ENCODE peak calls at places on chromosomes 16 and 17, in nine cellular contexts. E is NCI-H510A; F is stimulated activated CD4-positive, alpha-beta T cell treated with anti-CD3 and anti-CD28 coated beads, Interleukin-4, amount 100 ng/mL, for 4 hours; O is stimulated activated naive CD8-positive, alpha-beta T cell treated with anti-CD3 and anti-CD28 coated beads, Interleukin-15, Interleukin-2, amounts not matched to agents 100 U/mL and 50 U/mL, for 24 hours; M is transverse colon; N is activated CD8-positive, alpha-beta T cell treated with anti-CD3 and anti-CD28 coated beads for 36 hours; Z is M059J; L is retina; T is CD8-positive, alpha-beta memory T cell. Y is an unnamed sample.

GRCh38 chr16:19559242-19559910 is 3.9 kb downstream of the VPS35L start:
- DNase-seq in M (no peak), F (no peak), N (peak; percentile 33), O (no peak), E (no peak), T (peak; percentile 40), Z (peak; percentile 58), L (peak; percentile 69), Y (no peak)

GRCh38 chr16:23378256-23378655 is 74.7 kb downstream of the COG7 start:
- DNase-seq in M (no peak), L (no peak), T (no peak), F (no peak), N (no peak), E (no peak), Z (no peak), O (no peak), Y (no peak)

GRCh38 chr17:65176646-65177409 is 39.7 kb downstream of the RGS9 start:
- DNase-seq in N (no peak), E (no peak), T (no peak), Z (no peak), O (no peak), F (no peak), L (no peak), M (no peak), Y (no peak)

GRCh38 chr17:44110823-44111633 is 12.4 kb downstream of the HDAC5 start:
- DNase-seq in M (peak; percentile 97), L (peak; percentile 80), F (peak; percentile 57), O (peak; percentile 81), Z (peak; percentile 88), E (peak; percentile 93), T (peak; percentile 34), N (peak; percentile 86), Y (peak; percentile 26)

GRCh38 chr16:23608194-23608593 is 12.1 kb upstream of the NDUFAB1 start:
- DNase-seq in O (no peak), T (no peak), L (no peak), M (no peak), Z (peak; percentile 59), F (no peak), N (no peak), E (no peak), Y (no peak)

GRCh38 chr17:67467500-67468481 is 90.7 kb downstream of the PITPNC1 start:
- DNase-seq in M (no peak), T (no peak), E (no peak), L (no peak), Z (no peak), N (no peak), O (no peak), F (no peak), Y (no peak)

GRCh38 chr17:66850692-66851091 is 15.8 kb downstream of the CACNG5 start:
- DNase-seq in N (no peak), T (no peak), E (no peak), Z (no peak), L (no peak), O (no peak), F (no peak), M (no peak), Y (no peak)

GRCh38 chr17:78674595-78675315 is 97.6 kb upstream of the DNAH17 start:
- DNase-seq in L (no peak), Z (no peak), O (no peak), E (no peak), N (no peak), F (no peak), T (no peak), M (no peak), Y (no peak)

GRCh38 chr17:40622509-40622928 is 25.1 kb downstream of the SMARCE1 start:
- DNase-seq in Z (no peak), L (no peak), M (no peak), N (peak; percentile 83), T (peak; percentile 57), F (no peak), E (no peak), O (peak; percentile 42), Y (no peak)

GRCh38 chr17:57354669-57355068 is 98.3 kb downstream of the MSI2 start:
- DNase-seq in L (no peak), M (no peak), O (no peak), T (no peak), E (no peak), Z (no peak), N (no peak), F (no peak), Y (no peak)

GRCh38 chr17:59328534-59329095 is 2.8 kb upstream of the YPEL2 start:
- DNase-seq in Z (no peak), M (no peak), T (no peak), O (no peak), L (no peak), N (no peak), F (no peak), E (no peak), Y (no peak)

GRCh38 chr16:85057948-85058347 is 30.4 kb downstream of the KIAA0513 start:
- DNase-seq in O (no peak), N (no peak), M (no peak), E (no peak), Z (no peak), L (no peak), T (no peak), F (no peak), Y (no peak)

GRCh38 chr17:10614536-10615155 is 42.5 kb downstream of the MYH3 start:
- DNase-seq in F (no peak), O (peak; percentile 34), Z (peak; percentile 44), M (peak; percentile 36), E (no peak), T (no peak), N (peak; percentile 54), L (peak; percentile 78), Y (no peak)

GRCh38 chr17:27540300-27541105 is 84.3 kb downstream of the KSR1 start:
- DNase-seq in T (no peak), Z (peak; percentile 97), N (no peak), O (no peak), F (no peak), E (peak; percentile 28), L (no peak), M (peak; percentile 85), Y (no peak)

GRCh38 chr17:77441130-77441920 is 300.6 kb downstream of the SEC14L1 start:
- DNase-seq in E (no peak), F (no peak), M (peak; percentile 57), N (peak; percentile 87), T (peak; percentile 91), Z (no peak), L (no peak), O (peak; percentile 77), Y (peak; percentile 68)

GRCh38 chr17:68606451-68607307 is 5.5 kb upstream of the FAM20A start:
- DNase-seq in Z (no peak), N (no peak), F (no peak), T (no peak), O (no peak), M (no peak), L (no peak), E (no peak), Y (no peak)

GRCh38 chr17:73620414-73620813 is 23.8 kb downstream of the SDK2 start:
- DNase-seq in T (no peak), F (no peak), O (no peak), M (no peak), L (no peak), E (no peak), Z (no peak), N (no peak), Y (no peak)

GRCh38 chr17:74767111-74767516 is 9.0 kb downstream of the NAT9 start:
- DNase-seq in E (no peak), M (no peak), L (no peak), O (no peak), N (no peak), F (no peak), Z (no peak), T (no peak), Y (no peak)

GRCh38 chr17:4747847-4748246 is 8.1 kb upstream of the CXCL16 start:
- DNase-seq in L (no peak), T (no peak), F (no peak), E (no peak), O (no peak), Z (peak; percentile 11), N (peak; percentile 48), M (no peak), Y (no peak)

GRCh38 chr16:53078765-53079484 is 24.1 kb downstream of the CHD9 start:
- DNase-seq in N (no peak), T (no peak), E (no peak), F (no peak), O (no peak), M (no peak), Z (no peak), L (no peak), Y (no peak)

GRCh38 chr16:29820271-29820701 is at the start of gene MVP:
- DNase-seq in E (peak; percentile 75), T (no peak), N (peak; percentile 66), O (peak; percentile 59), Z (peak; percentile 75), M (peak; percentile 87), L (no peak), F (no peak), Y (no peak)

GRCh38 chr16:86536621-86537020 is 18.4 kb downstream of the MTHFSD start:
- DNase-seq in F (no peak), Z (no peak), E (no peak), O (no peak), T (no peak), N (no peak), L (no peak), M (no peak), Y (no peak)

GRCh38 chr17:8606415-8606814 is 24.1 kb downstream of the MYH10 start:
- DNase-seq in M (no peak), F (no peak), T (no peak), L (peak; percentile 13), E (no peak), N (no peak), Z (no peak), O (no peak), Y (no peak)

GRCh38 chr16:80804451-80805383 is at the start of gene CDYL2:
- DNase-seq in O (peak; percentile 53), T (peak; percentile 44), Z (peak; percentile 28), N (peak; percentile 4), M (peak; percentile 61), F (peak; percentile 55), L (peak; percentile 49), E (no peak), Y (peak; percentile 16)

Y was measured in T follicular helper cell.